ENCODE peak calls at places on chromosomes 4 and X, in five cellular contexts. Q is suprapubic skin, Y is ovary, M is sigmoid colon, B is stomach. L is an unnamed sample.

GRCh38 chrX:107025538-107025937 is 25.5 kb upstream of the MORC4 start:
- DNase-seq in M (no peak), B (no peak), Q (no peak), Y (no peak), L (no peak)

GRCh38 chrX:39519566-39520301 is 578.0 kb downstream of the BCOR start:
- DNase-seq in M (no peak), Q (no peak), B (no peak), Y (no peak), L (no peak)

GRCh38 chr4:39464886-39465501 is 6.1 kb downstream of the LIAS start:
- DNase-seq in M (no peak), B (no peak), Q (no peak), Y (no peak), L (no peak)

GRCh38 chrX:10773318-10773717 is 152.9 kb upstream of the MID1 start:
- DNase-seq in Y (no peak), B (no peak), Q (no peak), M (no peak), L (no peak)

GRCh38 chr4:111464251-111465045 is 680.8 kb upstream of the FAM241A start:
- DNase-seq in B (no peak), Y (no peak), Q (no peak), M (no peak), L (no peak)

GRCh38 chr4:150224896-150225591 is 146.8 kb downstream of the DCLK2 start:
- DNase-seq in B (no peak), Y (no peak), M (no peak), Q (no peak), L (no peak)

GRCh38 chrX:64975491-64975890 is 759 bp downstream of the ZC4H2 start:
- DNase-seq in Q (no peak), M (peak; percentile 64), B (peak; percentile 28), Y (peak; percentile 19), L (peak; percentile 4)

GRCh38 chr4:55948726-55949479 is at the start of gene CEP135:
- DNase-seq in M (peak; percentile 96), Y (peak; percentile 91), Q (peak; percentile 95), B (peak; percentile 94), L (peak; percentile 83)

GRCh38 chr4:19134685-19135084 is 1113.1 kb upstream of the LCORL start:
- DNase-seq in M (no peak), Y (no peak), Q (no peak), B (no peak), L (no peak)

GRCh38 chr4:172962564-172963353 is 205.9 kb upstream of the GALNT7 start:
- DNase-seq in Y (no peak), Q (no peak), M (peak; percentile 90), B (peak; percentile 68), L (no peak)

GRCh38 chrX:67700607-67701006 is 156.8 kb downstream of the AR start:
- DNase-seq in Y (no peak), Q (no peak), M (no peak), B (no peak), L (no peak)

GRCh38 chr4:163161536-163162205 is 5.0 kb downstream of the NAF1 start:
- DNase-seq in M (no peak), B (no peak), Y (no peak), Q (no peak), L (no peak)

GRCh38 chr4:40316333-40316781 is 18.8 kb upstream of the CHRNA9 start:
- DNase-seq in Y (peak; percentile 39), B (no peak), M (peak; percentile 44), Q (no peak), L (no peak)

GRCh38 chr4:87204559-87204958 is 15.9 kb downstream of the KLHL8 start:
- DNase-seq in Q (no peak), M (no peak), Y (no peak), B (no peak), L (no peak)

GRCh38 chrX:3129256-3129655 is 88.0 kb downstream of the ARSF start:
- DNase-seq in B (no peak), Q (no peak), M (no peak), Y (no peak), L (no peak)

GRCh38 chr4:66376921-66377320 is 706.6 kb upstream of the EPHA5 start:
- DNase-seq in M (no peak), B (no peak), Q (no peak), Y (no peak), L (no peak)

GRCh38 chr4:10237131-10237530 is 120.5 kb upstream of the WDR1 start:
- DNase-seq in B (no peak), M (no peak), Y (no peak), Q (no peak), L (no peak)

GRCh38 chr4:2950221-2950989 is 12.8 kb downstream of the NOP14 start:
- DNase-seq in Q (no peak), Y (no peak), M (peak; percentile 53), B (no peak), L (no peak)

GRCh38 chrX:68684919-68685304 is 37.4 kb downstream of the STARD8 start:
- DNase-seq in Y (no peak), Q (no peak), B (no peak), M (no peak), L (no peak)

GRCh38 chrX:119573840-119574393 is 446 bp upstream of the UBE2A start:
- DNase-seq in Q (no peak), B (no peak), M (peak; percentile 75), Y (peak; percentile 39), L (peak; percentile 7)

GRCh38 chrX:139949703-139950102 is 15.6 kb downstream of the CXorf66 start:
- DNase-seq in B (no peak), Q (no peak), M (no peak), Y (no peak), L (no peak)

GRCh38 chrX:1727531-1728027 is 112.7 kb downstream of the ASMT start:
- DNase-seq in M (no peak), Y (no peak), B (no peak), Q (no peak), L (no peak)

GRCh38 chr4:24519649-24520048 is 64.7 kb downstream of the DHX15 start:
- DNase-seq in Y (no peak), Q (no peak), M (no peak), B (peak; percentile 32), L (no peak)

GRCh38 chr4:98510757-98511517 is 147.5 kb downstream of the TSPAN5 start:
- DNase-seq in B (no peak), Q (no peak), Y (no peak), M (no peak), L (no peak)

GRCh38 chr4:41281038-41281634 is 24.4 kb downstream of the UCHL1 start:
- DNase-seq in M (peak; percentile 64), Y (peak; percentile 39), B (no peak), Q (no peak), L (peak; percentile 86)

GRCh38 chr4:80336582-80336981 is 1.1 kb downstream of the CFAP299 start:
- DNase-seq in B (no peak), Y (peak; percentile 19), M (peak; percentile 57), Q (no peak), L (no peak)

GRCh38 chrX:112664928-112665327 is 14.8 kb downstream of the LHFPL1 start:
- DNase-seq in B (no peak), M (no peak), Q (no peak), Y (no peak), L (no peak)

GRCh38 chr4:154743683-154744340 is at the start of gene LRAT:
- DNase-seq in M (peak; percentile 73), Q (no peak), Y (no peak), B (peak; percentile 70), L (no peak)

GRCh38 chr4:38192516-38192915 is 232.3 kb downstream of the PTTG2 start:
- DNase-seq in Y (no peak), M (no peak), Q (no peak), B (no peak), L (no peak)

GRCh38 chr4:54971474-54971950 is 153.9 kb downstream of the KDR start:
- DNase-seq in Q (no peak), M (no peak), Y (no peak), B (no peak), L (no peak)

GRCh38 chrX:11770320-11770719 is 12.3 kb downstream of the MSL3 start:
- DNase-seq in Q (no peak), B (peak; percentile 49), M (no peak), Y (peak; percentile 50), L (no peak)

GRCh38 chr4:140673729-140674128 is 82.5 kb downstream of the TBC1D9 start:
- DNase-seq in Y (no peak), B (no peak), M (no peak), Q (no peak), L (no peak)

GRCh38 chrX:135477576-135477975 is 42.9 kb upstream of the INTS6L start:
- DNase-seq in Q (no peak), M (peak; percentile 69), Y (peak; percentile 33), B (peak; percentile 79), L (peak; percentile 36)

GRCh38 chr4:68123525-68123924 is 6.1 kb downstream of the TMPRSS11F start:
- DNase-seq in Q (no peak), B (no peak), M (no peak), Y (no peak), L (no peak)

GRCh38 chrX:40460926-40461325 is 119.8 kb upstream of the ATP6AP2 start:
- DNase-seq in Q (no peak), B (no peak), M (no peak), Y (no peak), L (no peak)

GRCh38 chr4:7054106-7054880 is 11.1 kb downstream of the TADA2B start:
- DNase-seq in Q (no peak), M (no peak), Y (no peak), B (no peak), L (no peak)

GRCh38 chr4:157221895-157222763 is 1.6 kb downstream of the GRIA2 start:
- DNase-seq in Y (no peak), M (no peak), B (no peak), Q (no peak), L (no peak)

GRCh38 chr4:144646523-144647094 is 653 bp downstream of the HHIP start:
- DNase-seq in B (no peak), Q (no peak), M (no peak), Y (peak; percentile 26), L (no peak)

GRCh38 chr4:686371-687040 is 2.4 kb downstream of the SLC49A3 start:
- DNase-seq in B (no peak), Q (peak; percentile 71), Y (peak; percentile 16), M (peak; percentile 69), L (no peak)

GRCh38 chr4:685681-686218 is 3.2 kb downstream of the SLC49A3 start:
- DNase-seq in M (no peak), Q (no peak), B (no peak), Y (no peak), L (no peak)

GRCh38 chr4:687975-688694 is 816 bp downstream of the SLC49A3 start:
- DNase-seq in M (no peak), Y (no peak), Q (peak; percentile 69), B (peak; percentile 49), L (no peak)

GRCh38 chr4:688695-689497 is at the start of gene SLC49A3:
- DNase-seq in B (peak; percentile 53), Y (no peak), M (peak; percentile 65), Q (no peak), L (no peak)

GRCh38 chr4:687048-687974 is 1.6 kb downstream of the SLC49A3 start:
- DNase-seq in Q (peak; percentile 96), Y (peak; percentile 57), B (peak; percentile 90), M (peak; percentile 95), L (peak; percentile 81)
- TF ChIP-seq EP300 in Q (no peak), Y (no peak), B (no peak), M (no peak), L (no peak)

GRCh38 chrX:74540635-74541249 is 73.7 kb downstream of the RLIM start:
- DNase-seq in Q (no peak), B (no peak), Y (no peak), M (no peak), L (no peak)
- H3K27me3 ChIP-seq in Q (no peaks in the 10 kb centered on the region), B (no peaks in the 10 kb centered on the region), Y (no peaks in the 10 kb centered on the region), M (no peaks in the 10 kb centered on the region), L (peaks cover 24% of the 10 kb centered on the region)

GRCh38 chr4:153529646-153530045 is 63.5 kb downstream of the TMEM131L start:
- DNase-seq in Y (no peak), B (no peak), M (no peak), Q (no peak), L (no peak)
- H3K4me3 ChIP-seq in Y (no peak overlapping the region), B (no peak overlapping the region), M (no peak overlapping the region), Q (no peak overlapping the region), L (no peak overlapping the region)

GRCh38 chr4:118918388-118918787 is 29.7 kb downstream of the SYNPO2 start:
- DNase-seq in Q (no peak), Y (no peak), M (no peak), B (no peak), L (no peak)
- TF ChIP-seq EP300 in Q (no peak), Y (no peak), M (no peak), B (no peak), L (no peak)

L was measured in tibial nerve.